ENCODE peak calls at places on chromosomes 7 and 10, in eight cellular contexts. One of them, this sample, is unnamed.

GRCh38 chr7:80312139-80312661 is 177.6 kb downstream of the GNAI1 start:
- DNase-seq in GM23248: peak; percentile 56
- DNase-seq in H9: no peak
- DNase-seq in heart left ventricle: no peak
- DNase-seq in adrenal gland: peak; percentile 58
- DNase-seq in lung: no peak
- DNase-seq in right atrium auricular region: no peak
- DNase-seq in psoas muscle: no peak
- DNase-seq in this sample: peak; percentile 34

GRCh38 chr10:31319602-31320178 is 674 bp downstream of the ZEB1 start:
- DNase-seq in H9: no peak
- DNase-seq in psoas muscle: no peak
- DNase-seq in heart left ventricle: peak; percentile 27
- DNase-seq in adrenal gland: no peak
- DNase-seq in GM23248: no peak
- DNase-seq in lung: peak; percentile 28
- DNase-seq in right atrium auricular region: no peak
- DNase-seq in this sample: no peak

GRCh38 chr10:132721725-132722124 is 64.2 kb downstream of the NKX6-2 start:
- DNase-seq in adrenal gland: no peak
- DNase-seq in psoas muscle: no peak
- DNase-seq in H9: no peak
- DNase-seq in heart left ventricle: no peak
- DNase-seq in lung: no peak
- DNase-seq in GM23248: no peak
- DNase-seq in right atrium auricular region: no peak
- DNase-seq in this sample: no peak

GRCh38 chr7:129166745-129167144 is 21.7 kb upstream of the SMO start:
- DNase-seq in psoas muscle: no peak
- DNase-seq in adrenal gland: no peak
- DNase-seq in right atrium auricular region: no peak
- DNase-seq in lung: no peak
- DNase-seq in heart left ventricle: no peak
- DNase-seq in H9: no peak
- DNase-seq in GM23248: no peak
- DNase-seq in this sample: no peak

GRCh38 chr10:102188298-102188940 is 36.2 kb downstream of the NOLC1 start:
- DNase-seq in lung: no peak
- DNase-seq in GM23248: no peak
- DNase-seq in H9: no peak
- DNase-seq in adrenal gland: no peak
- DNase-seq in right atrium auricular region: no peak
- DNase-seq in heart left ventricle: no peak
- DNase-seq in psoas muscle: no peak
- DNase-seq in this sample: no peak

GRCh38 chr7:79528421-79528820 is 75.0 kb upstream of the MAGI2 start:
- DNase-seq in right atrium auricular region: no peak
- DNase-seq in psoas muscle: no peak
- DNase-seq in H9: no peak
- DNase-seq in lung: no peak
- DNase-seq in adrenal gland: no peak
- DNase-seq in heart left ventricle: no peak
- DNase-seq in GM23248: no peak
- DNase-seq in this sample: no peak

GRCh38 chr7:51280156-51280555 is 36.5 kb downstream of the COBL start:
- DNase-seq in right atrium auricular region: peak; percentile 26
- DNase-seq in psoas muscle: no peak
- DNase-seq in GM23248: no peak
- DNase-seq in H9: no peak
- DNase-seq in heart left ventricle: no peak
- DNase-seq in lung: no peak
- DNase-seq in adrenal gland: no peak
- DNase-seq in this sample: no peak

GRCh38 chr10:61950449-61951143 is 49.1 kb downstream of the ARID5B start:
- DNase-seq in H9: no peak
- DNase-seq in GM23248: no peak
- DNase-seq in lung: no peak
- DNase-seq in right atrium auricular region: no peak
- DNase-seq in adrenal gland: no peak
- DNase-seq in psoas muscle: no peak
- DNase-seq in heart left ventricle: no peak
- DNase-seq in this sample: no peak

GRCh38 chr7:114487174-114487573 is 72.6 kb downstream of the FOXP2 start:
- DNase-seq in lung: no peak
- DNase-seq in GM23248: no peak
- DNase-seq in adrenal gland: no peak
- DNase-seq in H9: no peak
- DNase-seq in right atrium auricular region: no peak
- DNase-seq in heart left ventricle: no peak
- DNase-seq in psoas muscle: no peak
- DNase-seq in this sample: no peak

GRCh38 chr10:8453587-8453986 is 399.1 kb downstream of the GATA3 start:
- DNase-seq in psoas muscle: no peak
- DNase-seq in GM23248: peak; percentile 1
- DNase-seq in lung: peak; percentile 36
- DNase-seq in H9: no peak
- DNase-seq in right atrium auricular region: peak; percentile 71
- DNase-seq in heart left ventricle: peak; percentile 23
- DNase-seq in adrenal gland: no peak
- DNase-seq in this sample: peak; percentile 4

GRCh38 chr7:114422478-114423217 is 8.0 kb downstream of the FOXP2 start:
- DNase-seq in GM23248: peak; percentile 8
- DNase-seq in H9: no peak
- DNase-seq in lung: no peak
- DNase-seq in heart left ventricle: no peak
- DNase-seq in psoas muscle: no peak
- DNase-seq in right atrium auricular region: no peak
- DNase-seq in adrenal gland: no peak
- DNase-seq in this sample: no peak

GRCh38 chr10:127889605-127890195 is 3.0 kb downstream of the CLRN3 start:
- DNase-seq in right atrium auricular region: no peak
- DNase-seq in GM23248: peak; percentile 74
- DNase-seq in psoas muscle: no peak
- DNase-seq in heart left ventricle: no peak
- DNase-seq in adrenal gland: no peak
- DNase-seq in lung: peak; percentile 26
- DNase-seq in H9: no peak
- DNase-seq in this sample: no peak

GRCh38 chr7:156725074-156725473 is 84.5 kb downstream of the RNF32 start:
- DNase-seq in lung: no peak
- DNase-seq in H9: no peak
- DNase-seq in right atrium auricular region: no peak
- DNase-seq in psoas muscle: no peak
- DNase-seq in adrenal gland: no peak
- DNase-seq in heart left ventricle: no peak
- DNase-seq in GM23248: no peak
- DNase-seq in this sample: no peak

GRCh38 chr10:91511549-91512330 is 101.6 kb downstream of the HECTD2 start:
- DNase-seq in adrenal gland: no peak
- DNase-seq in right atrium auricular region: no peak
- DNase-seq in lung: no peak
- DNase-seq in GM23248: peak; percentile 92
- DNase-seq in H9: no peak
- DNase-seq in psoas muscle: no peak
- DNase-seq in heart left ventricle: no peak
- DNase-seq in this sample: no peak

GRCh38 chr7:117262546-117262945 is 60.3 kb downstream of the WNT2 start:
- DNase-seq in adrenal gland: no peak
- DNase-seq in H9: no peak
- DNase-seq in psoas muscle: no peak
- DNase-seq in GM23248: no peak
- DNase-seq in right atrium auricular region: no peak
- DNase-seq in heart left ventricle: no peak
- DNase-seq in lung: no peak
- DNase-seq in this sample: no peak

GRCh38 chr10:87925570-87925969 is 62.1 kb downstream of the PTEN start:
- DNase-seq in heart left ventricle: no peak
- DNase-seq in psoas muscle: no peak
- DNase-seq in adrenal gland: no peak
- DNase-seq in lung: no peak
- DNase-seq in GM23248: no peak
- DNase-seq in right atrium auricular region: no peak
- DNase-seq in H9: no peak
- DNase-seq in this sample: no peak

GRCh38 chr7:149752646-149753045 is 20.7 kb downstream of the ZNF467 start:
- DNase-seq in right atrium auricular region: no peak
- DNase-seq in adrenal gland: no peak
- DNase-seq in heart left ventricle: no peak
- DNase-seq in psoas muscle: no peak
- DNase-seq in GM23248: no peak
- DNase-seq in H9: no peak
- DNase-seq in lung: no peak
- DNase-seq in this sample: no peak

GRCh38 chr10:10165415-10165814 is 852.3 kb upstream of the CELF2 start:
- DNase-seq in psoas muscle: no peak
- DNase-seq in lung: no peak
- DNase-seq in heart left ventricle: no peak
- DNase-seq in adrenal gland: no peak
- DNase-seq in GM23248: no peak
- DNase-seq in right atrium auricular region: no peak
- DNase-seq in H9: no peak
- DNase-seq in this sample: no peak

GRCh38 chr7:134083766-134084487 is 43.2 kb upstream of the LRGUK start:
- DNase-seq in lung: no peak
- DNase-seq in GM23248: peak; percentile 61
- DNase-seq in adrenal gland: no peak
- DNase-seq in H9: no peak
- DNase-seq in right atrium auricular region: no peak
- DNase-seq in psoas muscle: no peak
- DNase-seq in heart left ventricle: no peak
- DNase-seq in this sample: no peak

GRCh38 chr7:20474244-20474643 is 141.2 kb upstream of the ABCB5 start:
- DNase-seq in psoas muscle: no peak
- DNase-seq in lung: no peak
- DNase-seq in H9: no peak
- DNase-seq in adrenal gland: no peak
- DNase-seq in right atrium auricular region: no peak
- DNase-seq in GM23248: no peak
- DNase-seq in heart left ventricle: no peak
- DNase-seq in this sample: no peak

DNA sequence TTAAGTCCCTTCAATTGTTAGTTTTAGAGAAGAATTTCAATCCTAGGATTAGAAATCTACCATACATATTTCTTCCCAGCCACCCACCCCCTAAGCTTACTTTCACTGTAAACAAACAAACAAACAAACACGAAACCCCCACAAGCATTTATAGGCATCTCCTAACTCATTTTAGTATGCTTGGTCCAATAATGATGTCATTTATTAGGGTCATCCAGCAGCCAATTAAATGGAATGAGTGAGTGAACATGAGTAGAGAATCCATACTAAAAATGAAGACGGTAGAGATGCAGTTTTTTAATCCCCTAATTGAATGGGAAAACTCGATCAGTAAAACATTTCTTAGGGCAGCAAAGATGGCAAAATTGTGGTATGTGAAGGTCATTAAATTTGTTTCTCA is 3.2 kb downstream of the TAC1 start:
- DNase-seq in right atrium auricular region: no peak
- DNase-seq in psoas muscle: no peak
- DNase-seq in heart left ventricle: no peak
- DNase-seq in H9: no peak
- DNase-seq in lung: no peak
- DNase-seq in GM23248: no peak
- DNase-seq in adrenal gland: no peak
- DNase-seq in this sample: no peak
- H3K27ac ChIP-seq in right atrium auricular region: no peak overlapping the region
- H3K27ac ChIP-seq in psoas muscle: no peak overlapping the region
- H3K27ac ChIP-seq in heart left ventricle: no peak overlapping the region
- H3K27ac ChIP-seq in H9: no peak overlapping the region
- H3K27ac ChIP-seq in lung: no peak overlapping the region
- H3K27ac ChIP-seq in GM23248: no peak overlapping the region
- H3K27ac ChIP-seq in adrenal gland: no peak overlapping the region
- H3K27ac ChIP-seq in this sample: no peak overlapping the region

DNA sequence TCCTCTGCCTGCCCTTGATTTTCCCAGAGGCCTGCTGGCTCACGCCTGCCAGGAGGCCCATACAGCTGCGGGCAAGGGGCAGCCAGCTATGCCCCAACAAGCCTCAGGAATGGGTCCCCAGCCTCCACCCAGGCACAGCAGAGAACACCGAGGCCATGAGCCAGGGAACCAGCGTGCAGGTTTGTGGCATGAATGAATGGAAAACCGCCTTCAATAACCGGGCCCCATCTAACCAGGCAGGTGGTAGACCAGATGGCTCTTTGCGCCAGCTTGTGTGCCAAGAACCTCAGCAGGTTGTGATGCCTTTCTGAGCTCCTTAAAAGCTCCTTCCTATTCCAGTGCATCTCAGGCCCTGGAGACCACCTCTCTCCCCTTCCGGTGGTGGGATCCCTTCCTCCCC is 50.2 kb downstream of the ELFN1 start:
- DNase-seq in right atrium auricular region: no peak
- DNase-seq in psoas muscle: no peak
- DNase-seq in GM23248: no peak
- DNase-seq in adrenal gland: no peak
- DNase-seq in heart left ventricle: no peak
- DNase-seq in lung: no peak
- DNase-seq in H9: no peak
- DNase-seq in this sample: no peak
- H3K9me3 ChIP-seq in right atrium auricular region: no peaks in the 10 kb centered on the region
- H3K9me3 ChIP-seq in psoas muscle: no peaks in the 10 kb centered on the region
- H3K9me3 ChIP-seq in GM23248: no peaks in the 10 kb centered on the region
- H3K9me3 ChIP-seq in adrenal gland: no peaks in the 10 kb centered on the region
- H3K9me3 ChIP-seq in heart left ventricle: no peaks in the 10 kb centered on the region
- H3K9me3 ChIP-seq in lung: peaks cover 6% of the 10 kb centered on the region
- H3K9me3 ChIP-seq in H9: no peaks in the 10 kb centered on the region
- H3K9me3 ChIP-seq in this sample: no peaks in the 10 kb centered on the region

DNA sequence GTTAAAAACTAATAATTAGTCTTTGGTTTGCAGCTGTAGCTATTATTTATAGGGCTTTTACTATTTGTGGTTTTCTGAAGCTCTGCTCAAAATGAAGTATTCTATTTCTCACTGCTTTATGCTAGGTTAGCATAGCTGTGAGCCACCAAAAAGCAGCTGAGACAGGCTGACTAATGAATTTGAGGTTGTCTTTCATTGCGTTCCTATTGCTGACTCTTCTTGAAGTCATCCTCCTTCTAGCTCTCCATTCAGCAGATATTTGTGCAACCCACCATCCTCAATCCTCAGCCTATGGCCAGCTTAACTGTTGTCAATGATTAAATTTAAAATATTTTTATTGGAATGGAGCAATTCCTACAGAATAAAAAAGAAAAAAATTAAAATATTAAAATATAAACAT is 2.1 kb upstream of the RALA start:
- DNase-seq in right atrium auricular region: no peak
- DNase-seq in GM23248: peak; percentile 95
- DNase-seq in heart left ventricle: no peak
- DNase-seq in psoas muscle: no peak
- DNase-seq in adrenal gland: no peak
- DNase-seq in lung: no peak
- DNase-seq in H9: no peak
- DNase-seq in this sample: no peak
- H3K4me1 ChIP-seq in right atrium auricular region: no peaks in the 10 kb centered on the region
- H3K4me1 ChIP-seq in GM23248: peaks cover 55% of the 10 kb centered on the region
- H3K4me1 ChIP-seq in heart left ventricle: peaks cover 20% of the 10 kb centered on the region
- H3K4me1 ChIP-seq in psoas muscle: peaks cover 19% of the 10 kb centered on the region
- H3K4me1 ChIP-seq in adrenal gland: peaks cover 33% of the 10 kb centered on the region
- H3K4me1 ChIP-seq in lung: peaks cover 1% of the 10 kb centered on the region
- H3K4me1 ChIP-seq in H9: peaks cover 2% of the 10 kb centered on the region
- H3K4me1 ChIP-seq in this sample: peaks cover 23% of the 10 kb centered on the region

GRCh38 chr10:103855424-103855823 is at the start of gene SH3PXD2A:
- DNase-seq in psoas muscle: peak; percentile 70
- DNase-seq in heart left ventricle: peak; percentile 67
- DNase-seq in adrenal gland: no peak
- DNase-seq in H9: peak; percentile 59
- DNase-seq in lung: no peak
- DNase-seq in GM23248: peak; percentile 64
- DNase-seq in right atrium auricular region: no peak
- DNase-seq in this sample: no peak
- H3K27ac ChIP-seq in psoas muscle: peak within 1 kb of the TSS; percentile 88
- H3K27ac ChIP-seq in heart left ventricle: peak within 1 kb of the TSS; percentile 72
- H3K27ac ChIP-seq in adrenal gland: peak within 1 kb of the TSS; percentile 57
- H3K27ac ChIP-seq in H9: no peak within 1 kb of the TSS
- H3K27ac ChIP-seq in lung: peak within 1 kb of the TSS; percentile 67
- H3K27ac ChIP-seq in GM23248: peak within 1 kb of the TSS; percentile 32
- H3K27ac ChIP-seq in right atrium auricular region: peak within 1 kb of the TSS; percentile 65
- H3K27ac ChIP-seq in this sample: peak within 1 kb of the TSS; percentile 28